ENCODE peak calls at places on chromosomes 4 and X, in four cellular contexts. O is dermis microvascular lymphatic vessel endothelial cell, B is AG08396, G is OCI-LY7. H is an unnamed sample.

GRCh38 chr4:26260571-26260970 is 60.2 kb upstream of the RBPJ start:
- DNase-seq in O (no peak), G (no peak), B (no peak), H (no peak)

GRCh38 chr4:16967722-16968121 is 69.3 kb upstream of the LDB2 start:
- DNase-seq in G (no peak), B (peak), O (no peak), H (peak)

GRCh38 chrX:147735364-147735763 is 176.4 kb upstream of the FMR1 start:
- DNase-seq in G (no peak), B (no peak), O (no peak), H (no peak)

GRCh38 chr4:152451496-152451895 is 84.4 kb downstream of the FBXW7 start:
- DNase-seq in G (no peak), B (no peak), O (no peak), H (no peak)

GRCh38 chr4:52577285-52577968 is 81.7 kb downstream of the USP46 start:
- DNase-seq in B (no peak), G (no peak), O (no peak), H (no peak)

GRCh38 chrX:133749370-133749769 is 236.0 kb downstream of the GPC3 start:
- DNase-seq in B (no peak), O (no peak), G (no peak), H (no peak)

GRCh38 chr4:76420901-76421581 is at the start of gene CCDC158:
- DNase-seq in B (peak), G (no peak), O (no peak), H (no peak)

GRCh38 chr4:1600211-1600780 is 83.8 kb downstream of the FAM53A start:
- DNase-seq in G (no peak), O (no peak), B (no peak), H (no peak)

GRCh38 chr4:88012652-88013051 is 5.2 kb downstream of the PKD2 start:
- DNase-seq in O (peak), B (no peak), G (peak), H (no peak)

GRCh38 chr4:126647320-126647719 is 985.4 kb upstream of the INTU start:
- DNase-seq in G (no peak), B (no peak), O (no peak), H (no peak)

GRCh38 chrX:105190252-105190853 is 30.1 kb downstream of the TEX13A start:
- DNase-seq in G (peak), O (peak), B (peak), H (peak)

H was measured in endothelial cell of umbilical vein.